ENCODE peak calls at places on chromosomes 4 and X, in eight cellular contexts. P is stomach; J is tibial nerve; A is HL-60; Z is CD8-positive, alpha-beta memory T cell; K is naive thymus-derived CD4-positive, alpha-beta T cell; E is AG04450; R is H1. G is an unnamed sample.

GRCh38 chrX:13374364-13374763 is 54.5 kb upstream of the ATXN3L start:
- DNase-seq in P (no peak), J (no peak), A (no peak), Z (no peak), K (no peak), E (no peak), R (no peak), G (no peak)

GRCh38 chr4:5267418-5267817 is 216.1 kb downstream of the STK32B start:
- DNase-seq in P (no peak), J (no peak), A (no peak), Z (no peak), K (no peak), E (no peak), R (no peak), G (no peak)

GRCh38 chrX:103919336-103919682 is 43.1 kb upstream of the TMSB15B start:
- DNase-seq in P (no peak), J (peak; percentile 7), A (no peak), Z (peak; percentile 3), K (peak; percentile 35), E (no peak), R (no peak), G (peak; percentile 38)

GRCh38 chr4:183971938-183972490 is 66.9 kb downstream of the STOX2 start:
- DNase-seq in P (no peak), J (no peak), A (no peak), Z (no peak), K (no peak), E (no peak), R (no peak), G (no peak)

GRCh38 chr4:101696276-101697010 is 94.1 kb upstream of the BANK1 start:
- DNase-seq in P (no peak), J (no peak), A (no peak), Z (no peak), K (no peak), E (no peak), R (no peak), G (no peak)

GRCh38 chr4:10611673-10612072 is 72.9 kb downstream of the CLNK start:
- DNase-seq in P (no peak), J (no peak), A (no peak), Z (no peak), K (no peak), E (peak; percentile 76), R (no peak), G (peak; percentile 83)

GRCh38 chrX:150219374-150220185 is 143.5 kb upstream of the MAMLD1 start:
- DNase-seq in P (no peak), J (no peak), A (no peak), Z (no peak), K (no peak), E (no peak), R (no peak), G (peak; percentile 43)

GRCh38 chr4:176123710-176124407 is 58.2 kb downstream of the WDR17 start:
- DNase-seq in P (peak; percentile 26), J (no peak), A (no peak), Z (no peak), K (no peak), E (no peak), R (no peak), G (no peak)

GRCh38 chr4:148053298-148054003 is 321.6 kb downstream of the ARHGAP10 start:
- DNase-seq in P (no peak), J (no peak), A (no peak), Z (no peak), K (no peak), E (no peak), R (no peak), G (no peak)

GRCh38 chr4:7766661-7767345 is 172.9 kb downstream of the AFAP1 start:
- DNase-seq in P (no peak), J (no peak), A (no peak), Z (no peak), K (no peak), E (no peak), R (no peak), G (no peak)

GRCh38 chrX:24241822-24242648 is 71.8 kb downstream of the SUPT20HL2 start:
- DNase-seq in P (no peak), J (no peak), A (peak; percentile 17), Z (peak; percentile 0), K (peak; percentile 41), E (no peak), R (no peak), G (no peak)

GRCh38 chr4:88893961-88894360 is 163.0 kb downstream of the FAM13A start:
- DNase-seq in P (no peak), J (no peak), A (no peak), Z (no peak), K (no peak), E (no peak), R (no peak), G (no peak)

DNA sequence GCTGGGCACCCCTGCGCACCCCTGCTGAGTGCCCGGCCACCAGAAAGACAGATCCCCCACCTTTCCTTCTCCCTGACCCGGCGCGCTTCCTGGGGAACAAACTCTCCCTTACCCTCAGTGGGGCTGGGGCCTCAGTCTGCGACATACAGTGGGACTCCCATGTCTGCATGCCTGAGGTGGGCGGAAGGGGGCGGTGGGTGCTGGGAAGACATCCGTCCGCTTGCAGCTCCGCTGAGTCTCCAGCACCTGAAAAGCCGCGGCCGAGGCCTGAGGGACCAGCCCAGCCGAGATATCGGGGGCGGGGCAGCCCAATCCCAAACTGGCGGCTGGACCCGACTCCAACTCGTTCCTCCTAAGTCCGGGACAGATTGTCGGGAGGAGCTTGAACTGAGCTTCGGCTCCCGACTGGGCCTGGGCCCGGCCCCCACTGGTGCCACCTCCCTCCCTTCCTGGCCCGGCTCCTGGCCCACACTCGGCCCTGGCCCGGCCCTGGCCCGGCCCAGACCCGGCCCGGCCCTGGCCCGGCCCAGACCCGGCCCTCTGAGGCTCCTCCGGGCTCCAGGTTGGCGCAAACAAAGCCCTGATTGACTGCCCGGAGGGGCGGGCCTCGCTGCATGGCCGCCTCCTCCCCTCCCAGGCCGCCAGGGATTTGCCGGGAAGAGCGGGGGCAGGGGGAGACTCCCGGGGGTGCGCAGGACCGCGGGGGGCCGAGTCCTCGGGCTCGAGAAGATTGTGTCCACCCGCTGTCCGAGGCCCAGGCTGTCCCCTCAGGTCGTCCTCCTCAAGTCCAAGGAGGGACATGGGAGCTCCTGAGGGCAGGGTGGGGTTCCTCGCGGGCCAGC is 878 bp upstream of the SLC16A2 start:
- DNase-seq in P (peak; percentile 64), J (peak; percentile 30), A (no peak), Z (no peak), K (peak; percentile 20), E (peak; percentile 16), R (peak; percentile 33), G (peak; percentile 56)
- H3K4me3 ChIP-seq in P (peak overlapping the region; percentile 50), J (peak overlapping the region; percentile 46), A (no peak overlapping the region), Z (peak overlapping the region; percentile 39), K (peak overlapping the region; percentile 41), E (peak overlapping the region; percentile 68), R (peak overlapping the region; percentile 55), G (peak overlapping the region; percentile 55)

GRCh38 chrX:49610718-49611310 is 12.0 kb downstream of the GAGE1 start:
- DNase-seq in P (no peak), J (no peak), A (no peak), Z (no peak), K (no peak), E (no peak), R (no peak), G (no peak)
- H3K27ac ChIP-seq in P (no peak overlapping the region), J (no peak overlapping the region), A (no peak overlapping the region), Z (no peak overlapping the region), K (no peak overlapping the region), E (no peak overlapping the region), R (no peak overlapping the region), G (no peak overlapping the region)

GRCh38 chr4:3040447-3041191 is 33.7 kb downstream of the HTT-AS start:
- DNase-seq in P (no peak), J (no peak), A (no peak), Z (no peak), K (no peak), E (no peak), R (no peak), G (no peak)
- H3K4me3 ChIP-seq in P (peak overlapping the region; percentile 34), J (no peak overlapping the region), A (no peak overlapping the region), Z (peak overlapping the region; percentile 58), K (peak overlapping the region; percentile 66), E (no peak overlapping the region), R (no peak overlapping the region), G (no peak overlapping the region)

DNA sequence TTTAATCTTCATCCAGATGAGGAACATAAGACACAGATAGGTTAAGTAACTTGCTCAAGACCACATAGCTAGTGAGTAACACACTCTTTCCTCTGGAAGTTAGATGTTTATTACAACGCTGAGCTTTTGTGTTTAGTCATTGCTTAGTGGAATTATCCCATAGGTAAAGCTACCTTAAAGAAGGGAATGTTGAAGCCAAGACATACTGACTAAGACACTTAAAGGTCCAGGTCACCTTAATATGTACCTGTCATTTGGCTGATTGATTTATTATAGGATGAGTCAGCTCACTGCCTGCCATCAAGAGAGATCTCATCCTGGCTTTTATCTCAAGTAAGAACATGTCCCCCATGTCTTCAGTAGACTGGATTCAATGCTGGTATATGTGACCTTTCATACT is 53.4 kb downstream of the KDR start:
- DNase-seq in P (no peak), J (no peak), A (no peak), Z (no peak), K (no peak), E (no peak), R (no peak), G (no peak)
- H3K27ac ChIP-seq in P (no peak overlapping the region), J (no peak overlapping the region), A (no peak overlapping the region), Z (no peak overlapping the region), K (no peak overlapping the region), E (no peak overlapping the region), R (no peak overlapping the region), G (no peak overlapping the region)

GRCh38 chrX:16867947-16868346 is 2.2 kb downstream of the RBBP7 start:
- DNase-seq in P (no peak), J (no peak), A (no peak), Z (no peak), K (no peak), E (no peak), R (no peak), G (no peak)
- H3K4me3 ChIP-seq in P (no peak overlapping the region), J (no peak overlapping the region), A (peak overlapping the region; percentile 67), Z (no peak overlapping the region), K (no peak overlapping the region), E (peak overlapping the region; percentile 73), R (no peak overlapping the region), G (no peak overlapping the region)

GRCh38 chr4:85808104-85808503 is 333.2 kb downstream of the ARHGAP24 start:
- DNase-seq in P (no peak), J (no peak), A (no peak), Z (no peak), K (no peak), E (no peak), R (no peak), G (no peak)
- H3K27ac ChIP-seq in P (no peak overlapping the region), J (no peak overlapping the region), A (no peak overlapping the region), Z (no peak overlapping the region), K (no peak overlapping the region), E (no peak overlapping the region), R (no peak overlapping the region), G (no peak overlapping the region)

GRCh38 chrX:133412246-133412645 is 3.0 kb downstream of the GPC4 start:
- DNase-seq in P (no peak), J (no peak), A (no peak), Z (no peak), K (no peak), E (no peak), R (no peak), G (peak; percentile 88)
- H3K4me3 ChIP-seq in P (peak overlapping the region; percentile 58), J (no peak overlapping the region), A (no peak overlapping the region), Z (no peak overlapping the region), K (no peak overlapping the region), E (no peak overlapping the region), R (peak overlapping the region; percentile 72), G (peak overlapping the region; percentile 80)

G was measured in SJSA1.